ENCODE peak calls at places on chromosomes 12 and 14, in ten cellular contexts. W is GM23338, Q is Panc1, V is colonic mucosa, K is lower lobe of right lung, H is IMR-90, U is cardiac muscle cell, J is tibial artery, Y is stomach, D is psoas muscle. O is an unnamed sample.
A peak's percentile ranks its signal among the peaks of the same experiment; 100 is the strongest.

GRCh38 chr12:40002178-40003169 is 103.4 kb downstream of the SLC2A13 start:
- DNase-seq in Q (no peak), J (no peak), D (no peak), Y (peak; percentile 37), U (no peak), K (no peak), W (no peak), V (no peak), H (no peak), O (peak; percentile 86)

GRCh38 chr12:98002887-98003493 is 512.4 kb upstream of the TMPO start:
- DNase-seq in V (peak; percentile 24), H (peak; percentile 1), D (no peak), J (peak; percentile 62), Q (no peak), U (peak; percentile 41), Y (peak; percentile 33), K (no peak), W (peak; percentile 89), O (peak; percentile 38)

GRCh38 chr14:75249251-75249957 is 29.2 kb upstream of the FOS start:
- DNase-seq in U (peak; percentile 32), Q (no peak), H (no peak), K (peak; percentile 41), Y (peak; percentile 59), D (peak; percentile 55), J (peak; percentile 50), W (peak; percentile 61), V (no peak), O (peak; percentile 79)

GRCh38 chr14:71523630-71524320 is 408.5 kb upstream of the RGS6 start:
- DNase-seq in V (no peak), J (no peak), D (no peak), K (no peak), Q (no peak), U (no peak), H (peak; percentile 42), W (no peak), Y (no peak), O (no peak)

GRCh38 chr14:64253672-64254071 is 40.5 kb downstream of the ESR2 start:
- DNase-seq in K (no peak), D (no peak), Q (no peak), U (no peak), Y (no peak), W (no peak), J (no peak), V (no peak), H (peak; percentile 92), O (no peak)

GRCh38 chr12:123043536-123044001 is 63.1 kb downstream of the ARL6IP4 start:
- DNase-seq in H (peak; percentile 99), J (peak; percentile 92), U (peak; percentile 83), K (peak; percentile 89), D (peak; percentile 82), Q (peak; percentile 51), V (peak; percentile 74), W (peak; percentile 71), Y (peak; percentile 87), O (peak; percentile 73)

GRCh38 chr12:94134226-94134795 is 14.1 kb upstream of the PLXNC1 start:
- DNase-seq in W (peak; percentile 62), D (no peak), Q (peak; percentile 20), K (no peak), U (peak; percentile 62), H (peak; percentile 62), V (no peak), Y (no peak), J (no peak), O (peak; percentile 63)

GRCh38 chr12:32217354-32218310 is 111.0 kb downstream of the BICD1 start:
- DNase-seq in D (peak; percentile 16), V (no peak), Q (no peak), H (peak; percentile 85), W (no peak), Y (no peak), J (no peak), K (peak; percentile 69), U (no peak), O (no peak)

GRCh38 chr14:88791629-88792571 is 853 bp downstream of the EML5 start:
- DNase-seq in J (no peak), V (peak; percentile 30), W (peak; percentile 35), Q (no peak), D (peak; percentile 16), Y (peak; percentile 28), H (no peak), U (peak; percentile 8), K (peak; percentile 54), O (no peak)

GRCh38 chr12:39619660-39620433 is at the start of gene ABCD2:
- DNase-seq in V (peak; percentile 63), Q (peak; percentile 25), U (peak; percentile 89), J (peak; percentile 79), K (peak; percentile 43), W (peak; percentile 90), Y (peak; percentile 31), D (peak; percentile 63), H (peak; percentile 58), O (peak; percentile 62)

GRCh38 chr14:88955470-88955869 is 131.0 kb downstream of the TTC8 start:
- DNase-seq in V (no peak), W (no peak), Y (no peak), K (no peak), Q (no peak), D (no peak), H (no peak), J (no peak), U (no peak), O (no peak)

GRCh38 chr14:102799684-102800562 is 22.7 kb downstream of the TRAF3 start:
- DNase-seq in D (no peak), J (no peak), H (peak; percentile 90), U (no peak), V (no peak), Q (no peak), Y (no peak), K (no peak), W (no peak), O (no peak)

GRCh38 chr12:96427269-96427729 is 27.1 kb upstream of the CDK17 start:
- DNase-seq in W (no peak), K (no peak), H (peak; percentile 100), Q (peak; percentile 93), J (peak; percentile 73), Y (peak; percentile 33), U (no peak), D (peak; percentile 69), V (peak; percentile 30), O (no peak)

GRCh38 chr12:110733857-110734373 is 8.8 kb downstream of the PPP1CC start:
- DNase-seq in V (no peak), Y (no peak), K (no peak), Q (no peak), D (no peak), W (no peak), U (no peak), H (no peak), J (no peak), O (no peak)
- H3K4me1 ChIP-seq in V (peaks cover 12% of the 10 kb centered on the region), Y (peaks cover 72% of the 10 kb centered on the region), K (peaks cover 57% of the 10 kb centered on the region), Q (peaks cover 34% of the 10 kb centered on the region), D (peaks cover 49% of the 10 kb centered on the region), W (peaks cover 25% of the 10 kb centered on the region), U (peaks cover 42% of the 10 kb centered on the region), H (peaks cover 9% of the 10 kb centered on the region), J (peaks cover 45% of the 10 kb centered on the region), O (peaks cover 8% of the 10 kb centered on the region)

GRCh38 chr12:109144224-109144623 is 27.8 kb downstream of the ACACB start:
- DNase-seq in K (no peak), W (no peak), J (peak; percentile 11), Y (no peak), H (no peak), U (no peak), V (no peak), D (no peak), Q (no peak), O (no peak)

GRCh38 chr12:109153711-109154434 is 37.5 kb downstream of the ACACB start:
- DNase-seq in J (no peak), H (no peak), Y (peak; percentile 24), K (no peak), W (peak; percentile 66), V (peak; percentile 29), Q (no peak), D (no peak), U (peak; percentile 17), O (peak; percentile 33)

GRCh38 chr12:109150124-109150640 is 33.8 kb downstream of the ACACB start:
- DNase-seq in J (no peak), V (peak; percentile 30), H (no peak), Y (no peak), W (no peak), D (no peak), Q (no peak), U (no peak), K (no peak), O (peak; percentile 83)

GRCh38 chr12:109151457-109151856 is 35.1 kb downstream of the ACACB start:
- DNase-seq in U (no peak), W (no peak), J (no peak), D (no peak), K (no peak), Y (no peak), Q (no peak), H (no peak), V (no peak), O (no peak)

DNA sequence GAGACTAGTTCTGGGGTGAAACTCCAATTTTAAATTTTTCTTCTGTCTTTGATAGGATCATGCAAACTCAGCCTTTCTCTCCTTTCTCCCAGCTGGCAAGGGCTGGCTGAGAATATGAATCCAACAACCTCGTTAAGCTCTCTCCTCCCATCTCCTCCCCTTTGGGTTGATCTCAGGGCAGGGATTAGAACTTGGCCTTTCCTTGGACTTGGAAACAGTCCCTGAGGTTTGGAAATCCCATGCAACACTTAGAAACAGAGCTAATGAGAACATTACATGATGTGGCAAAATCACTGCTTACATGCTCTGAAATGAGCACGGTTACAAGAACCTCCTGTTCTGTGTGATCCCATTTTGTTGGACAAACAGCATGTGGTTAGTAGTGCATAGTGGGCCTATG is 31.6 kb downstream of the ACACB start:
- DNase-seq in H (no peak), V (peak; percentile 50), Y (no peak), W (no peak), K (no peak), Q (no peak), U (no peak), J (peak; percentile 66), D (no peak), O (peak; percentile 62)
- H3K27ac ChIP-seq in H (no peak overlapping the region), V (no peak overlapping the region), Y (peak overlapping the region; percentile 66), W (no peak overlapping the region), K (no peak overlapping the region), Q (no peak overlapping the region), U (no peak overlapping the region), J (no peak overlapping the region), D (peak overlapping the region; percentile 71), O (no peak overlapping the region)

DNA sequence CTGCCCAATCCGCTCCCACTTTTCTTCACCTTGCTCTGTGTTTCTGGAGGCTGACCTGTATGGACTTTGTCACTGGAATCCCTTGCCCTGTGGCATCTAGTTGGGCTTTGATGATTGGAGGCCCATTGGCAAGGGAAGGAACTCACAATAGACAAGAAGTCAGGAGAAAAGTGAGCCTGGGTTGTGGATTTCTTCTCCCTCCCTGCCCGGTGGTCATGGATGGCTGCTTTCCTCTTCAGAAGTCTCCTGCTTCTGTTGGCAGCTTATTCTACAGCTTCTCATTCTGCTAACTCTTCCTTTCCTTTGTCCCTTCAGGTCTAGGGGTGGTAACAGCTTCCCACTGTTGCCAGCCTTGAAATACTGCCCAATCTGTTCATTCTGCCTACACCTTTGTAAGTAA is 13.9 kb upstream of the CCDC60 start:
- DNase-seq in H (no peak), V (no peak), Y (no peak), J (no peak), U (no peak), Q (no peak), W (no peak), K (no peak), D (no peak), O (no peak)
- H3K4me3 ChIP-seq in H (no peak overlapping the region), V (no peak overlapping the region), Y (no peak overlapping the region), J (no peak overlapping the region), U (no peak overlapping the region), Q (no peak overlapping the region), W (no peak overlapping the region), K (no peak overlapping the region), D (no peak overlapping the region), O (no peak overlapping the region)

GRCh38 chr12:76545486-76545885 is 14.1 kb downstream of the OSBPL8 start:
- DNase-seq in V (no peak), H (no peak), Y (no peak), D (no peak), K (no peak), J (no peak), Q (no peak), U (no peak), W (no peak), O (no peak)
- H3K4me1 ChIP-seq in V (no peaks in the 10 kb centered on the region), H (peaks cover 2% of the 10 kb centered on the region), Y (peaks cover 47% of the 10 kb centered on the region), D (peaks cover 59% of the 10 kb centered on the region), K (peaks cover 14% of the 10 kb centered on the region), J (peaks cover 16% of the 10 kb centered on the region), Q (peaks cover 15% of the 10 kb centered on the region), U (peaks cover 44% of the 10 kb centered on the region), W (peaks cover 66% of the 10 kb centered on the region), O (no peaks in the 10 kb centered on the region)